ENCODE peak calls at places on chromosomes 16 and 17, in six cellular contexts. J is GM12878, N is H1, K is HepG2, E is SK-N-SH, I is K562. R is an unnamed sample.

GRCh38 chr16:57938936-57939871 is 31.7 kb downstream of the CNGB1 start:
- DNase-seq in J (no peak), N (no peak), K (peak; percentile 22), E (no peak), I (no peak), R (peak; percentile 3)

GRCh38 chr17:66717680-66718079 is 117.2 kb upstream of the CACNG5 start:
- DNase-seq in J (no peak), N (no peak), K (no peak), E (no peak), I (no peak), R (no peak)

GRCh38 chr16:57446530-57447141 is 549 bp downstream of the CIAPIN1 start:
- DNase-seq in J (no peak), N (no peak), K (no peak), E (peak; percentile 37), I (peak; percentile 57), R (no peak)

GRCh38 chr16:49011807-49012345 is 269.8 kb downstream of the CBLN1 start:
- DNase-seq in J (no peak), N (no peak), K (no peak), E (no peak), I (no peak), R (no peak)

GRCh38 chr17:29445844-29446243 is 55.7 kb downstream of the TAOK1 start:
- DNase-seq in J (no peak), N (no peak), K (no peak), E (no peak), I (no peak), R (no peak)

GRCh38 chr17:66373944-66374817 is 71.8 kb downstream of the PRKCA start:
- DNase-seq in J (no peak), N (no peak), K (no peak), E (peak; percentile 77), I (peak; percentile 35), R (no peak)

GRCh38 chr16:86565644-86566511 is 751 bp upstream of the FOXC2 start:
- DNase-seq in J (no peak), N (no peak), K (no peak), E (no peak), I (no peak), R (no peak)

GRCh38 chr16:12431547-12431946 is 372.1 kb downstream of the CPPED1 start:
- DNase-seq in J (no peak), N (no peak), K (no peak), E (no peak), I (no peak), R (no peak)

GRCh38 chr16:11032922-11033291 is 88.5 kb downstream of the CLEC16A start:
- DNase-seq in J (no peak), N (no peak), K (no peak), E (no peak), I (no peak), R (no peak)

GRCh38 chr17:40827746-40828453 is 5.5 kb upstream of the KRT10 start:
- DNase-seq in J (no peak), N (no peak), K (no peak), E (no peak), I (peak; percentile 87), R (no peak)

GRCh38 chr17:31699281-31699680 is 159.8 kb downstream of the COPRS start:
- DNase-seq in J (no peak), N (no peak), K (no peak), E (no peak), I (peak; percentile 58), R (no peak)

GRCh38 chr17:623121-623520 is 91.5 kb downstream of the VPS53 start:
- DNase-seq in J (no peak), N (no peak), K (no peak), E (no peak), I (no peak), R (no peak)

GRCh38 chr17:57948555-57949420 is 6.4 kb downstream of the CUEDC1 start:
- DNase-seq in J (no peak), N (no peak), K (no peak), E (no peak), I (no peak), R (no peak)

GRCh38 chr17:82043507-82043906 is 6.0 kb upstream of the DCXR start:
- DNase-seq in J (no peak), N (no peak), K (no peak), E (no peak), I (no peak), R (no peak)

GRCh38 chr16:89586853-89587252 is 11.3 kb downstream of the CPNE7 start:
- DNase-seq in J (no peak), N (no peak), K (no peak), E (peak; percentile 74), I (peak; percentile 89), R (no peak)

GRCh38 chr16:24966031-24966430 is 49.1 kb downstream of the ARHGAP17 start:
- DNase-seq in J (no peak), N (no peak), K (no peak), E (no peak), I (no peak), R (no peak)

GRCh38 chr17:38585056-38585804 is 20.5 kb downstream of the SRCIN1 start:
- DNase-seq in J (no peak), N (no peak), K (peak; percentile 33), E (no peak), I (no peak), R (no peak)

GRCh38 chr16:78317871-78318270 is 218.4 kb downstream of the WWOX start:
- DNase-seq in J (no peak), N (no peak), K (no peak), E (no peak), I (no peak), R (no peak)

GRCh38 chr16:8712589-8713361 is 38.4 kb downstream of the ABAT start:
- DNase-seq in J (no peak), N (no peak), K (no peak), E (peak; percentile 86), I (no peak), R (no peak)

GRCh38 chr16:86573215-86573614 is 5.1 kb upstream of the FOXL1 start:
- DNase-seq in J (no peak), N (no peak), K (no peak), E (no peak), I (no peak), R (no peak)

GRCh38 chr16:84943620-84944019 is 67.7 kb downstream of the ZDHHC7 start:
- DNase-seq in J (no peak), N (no peak), K (no peak), E (no peak), I (no peak), R (no peak)

GRCh38 chr17:40330850-40331470 is 22.0 kb downstream of the RARA start:
- DNase-seq in J (no peak), N (no peak), K (no peak), E (no peak), I (no peak), R (no peak)

GRCh38 chr16:13767215-13767614 is 152.7 kb upstream of the ERCC4 start:
- DNase-seq in J (no peak), N (no peak), K (no peak), E (no peak), I (no peak), R (no peak)

GRCh38 chr17:57858838-57859237 is 9.0 kb upstream of the MRPS23 start:
- DNase-seq in J (no peak), N (no peak), K (no peak), E (no peak), I (no peak), R (no peak)

GRCh38 chr17:72151565-72152391 is 31.0 kb downstream of the SOX9 start:
- DNase-seq in J (no peak), N (no peak), K (peak; percentile 97), E (peak; percentile 66), I (peak; percentile 19), R (no peak)

GRCh38 chr16:4285167-4285566 is 12.3 kb upstream of the TFAP4 start:
- DNase-seq in J (no peak), N (no peak), K (no peak), E (no peak), I (no peak), R (no peak)

GRCh38 chr17:45983614-45984310 is 15.3 kb upstream of the STH start:
- DNase-seq in J (no peak), N (no peak), K (no peak), E (no peak), I (no peak), R (no peak)

GRCh38 chr17:83171661-83172060 is 92.3 kb downstream of the METRNL start:
- DNase-seq in J (no peak), N (no peak), K (no peak), E (peak; percentile 33), I (no peak), R (no peak)
- TF ChIP-seq GABPA in J (no peak), N (no peak), K (no peak), E (no peak), I (no peak), R (no peak)

GRCh38 chr17:15233022-15233805 is 31.9 kb downstream of the PMP22 start:
- DNase-seq in J (no peak), N (no peak), K (peak; percentile 60), E (peak; percentile 27), I (peak; percentile 57), R (no peak)
- TF ChIP-seq CTCF in J (no peak), N (peak; percentile 53), K (peak; percentile 77), E (peak; percentile 29), I (peak; percentile 53), R (peak; percentile 22)

GRCh38 chr16:74143171-74143570 is 153.4 kb upstream of the PSMD7 start:
- DNase-seq in J (no peak), N (no peak), K (no peak), E (no peak), I (no peak), R (no peak)

GRCh38 chr16:74141015-74141414 is 155.6 kb upstream of the PSMD7 start:
- DNase-seq in J (no peak), N (no peak), K (no peak), E (no peak), I (no peak), R (no peak)

GRCh38 chr16:74146643-74147042 is 150.0 kb upstream of the PSMD7 start:
- DNase-seq in J (no peak), N (no peak), K (no peak), E (no peak), I (no peak), R (no peak)
- TF ChIP-seq GABPA in J (no peak), N (no peak), K (no peak), E (no peak), I (no peak), R (no peak)

DNA sequence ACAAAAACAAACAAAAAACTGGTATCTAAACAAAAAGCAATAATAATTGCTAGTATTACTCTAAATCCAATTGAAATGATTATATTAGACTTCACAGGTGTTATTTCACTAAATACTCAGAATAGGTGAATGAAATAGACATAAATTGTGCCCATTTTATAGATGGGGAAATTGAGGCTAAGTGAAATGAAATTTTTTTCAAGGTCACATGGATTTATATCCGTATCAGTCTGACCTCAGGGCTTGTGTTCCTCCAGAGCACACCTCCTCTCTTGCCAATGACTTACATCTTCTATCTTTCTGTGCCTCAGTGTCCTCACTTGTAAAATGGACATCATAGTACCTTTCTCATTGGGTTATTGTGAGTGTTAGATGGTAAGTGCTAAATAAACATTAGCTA is 72.3 kb downstream of the GP2 start:
- DNase-seq in J (no peak), N (no peak), K (no peak), E (no peak), I (no peak), R (no peak)
- TF ChIP-seq CTCF in J (no peak), N (no peak), K (no peak), E (no peak), I (no peak), R (no peak)

DNA sequence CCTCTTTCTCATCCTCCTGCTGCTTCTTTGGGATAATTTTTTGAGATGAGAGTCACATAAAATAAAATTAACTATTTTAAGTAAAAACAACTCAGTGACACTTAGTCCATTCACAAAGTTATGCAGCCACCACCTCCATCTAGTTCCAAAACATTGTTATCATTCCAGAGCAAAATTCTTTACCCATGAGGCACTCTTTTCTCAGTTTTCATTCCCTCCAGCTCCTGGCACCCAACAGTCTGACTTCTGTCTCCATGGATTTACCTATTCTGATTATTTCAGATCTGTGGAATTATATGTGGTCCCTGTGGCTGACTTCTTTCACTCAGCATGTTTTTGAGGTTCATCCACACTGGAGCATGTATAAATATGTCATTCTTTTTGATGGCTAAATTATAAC is 239.9 kb upstream of the DYNLRB2 start:
- DNase-seq in J (no peak), N (no peak), K (peak; percentile 54), E (no peak), I (no peak), R (no peak)
- TF ChIP-seq GABPA in J (no peak), N (no peak), K (no peak), E (no peak), I (no peak), R (no peak)